ENCODE peak calls at places on chromosomes 5 and 9, in five cellular contexts. B is HepG2, P is GM12878, U is H1, S is NT2/D1. X is an unnamed sample.
A peak's percentile ranks its signal among the peaks of the same experiment; 100 is the strongest.

GRCh38 chr9:26928966-26929495 is 18.0 kb downstream of the PLAA start:
- DNase-seq in B (no peak), P (no peak), U (no peak), S (no peak), X (no peak)

GRCh38 chr9:110126986-110127864 is 80.7 kb downstream of the C9orf152 start:
- DNase-seq in B (peak; percentile 86), P (no peak), U (no peak), S (peak; percentile 69), X (no peak)

GRCh38 chr5:180222056-180222455 is 13.0 kb upstream of the RASGEF1C start:
- DNase-seq in B (no peak), P (no peak), U (no peak), S (no peak), X (no peak)

GRCh38 chr5:39714036-39714698 is 289.4 kb upstream of the DAB2 start:
- DNase-seq in B (peak; percentile 41), P (peak; percentile 3), U (no peak), S (peak; percentile 20), X (peak; percentile 15)

GRCh38 chr5:14660836-14661235 is 3.7 kb upstream of the OTULIN start:
- DNase-seq in B (no peak), P (no peak), U (no peak), S (no peak), X (no peak)

GRCh38 chr9:119736478-119737454 is 367.5 kb upstream of the BRINP1 start:
- DNase-seq in B (no peak), P (peak; percentile 38), U (no peak), S (no peak), X (no peak)

GRCh38 chr5:176789873-176790615 is 20.3 kb upstream of the UNC5A start:
- DNase-seq in B (no peak), P (no peak), U (no peak), S (no peak), X (no peak)

GRCh38 chr5:138789771-138790242 is 36.6 kb downstream of the CTNNA1 start:
- DNase-seq in B (peak; percentile 52), P (no peak), U (no peak), S (peak; percentile 11), X (peak; percentile 61)

GRCh38 chr5:79503794-79504495 is 10.0 kb downstream of the HOMER1 start:
- DNase-seq in B (no peak), P (no peak), U (no peak), S (no peak), X (no peak)

GRCh38 chr9:133477992-133478850 is 678 bp downstream of the SLC2A6 start:
- DNase-seq in B (peak; percentile 52), P (no peak), U (no peak), S (no peak), X (no peak)

GRCh38 chr5:33608476-33609026 is 167.8 kb downstream of the TARS1 start:
- DNase-seq in B (no peak), P (no peak), U (no peak), S (no peak), X (no peak)

GRCh38 chr5:9670371-9670770 is 40.2 kb upstream of the TAS2R1 start:
- DNase-seq in B (no peak), P (no peak), U (no peak), S (no peak), X (no peak)

GRCh38 chr5:147479431-147479830 is 30.4 kb downstream of the DPYSL3 start:
- DNase-seq in B (no peak), P (peak; percentile 31), U (no peak), S (no peak), X (no peak)

GRCh38 chr5:140131967-140132409 is 6.3 kb downstream of the IGIP start:
- DNase-seq in B (no peak), P (no peak), U (no peak), S (no peak), X (no peak)

GRCh38 chr9:121607434-121608248 is 43.8 kb upstream of the DAB2IP start:
- DNase-seq in B (peak; percentile 65), P (no peak), U (no peak), S (no peak), X (no peak)

GRCh38 chr5:169225830-169226356 is 75.0 kb downstream of the SLIT3 start:
- DNase-seq in B (no peak), P (no peak), U (no peak), S (no peak), X (no peak)

GRCh38 chr5:147391781-147392180 is 118.1 kb downstream of the DPYSL3 start:
- DNase-seq in B (peak; percentile 25), P (no peak), U (no peak), S (no peak), X (peak; percentile 46)

GRCh38 chr5:94810281-94810680 is 191.8 kb downstream of the SLF1 start:
- DNase-seq in B (no peak), P (no peak), U (no peak), S (no peak), X (no peak)

GRCh38 chr9:18493361-18494015 is 19.5 kb downstream of the ADAMTSL1 start:
- DNase-seq in B (no peak), P (no peak), U (no peak), S (no peak), X (no peak)

GRCh38 chr5:172144291-172144815 is 43.7 kb downstream of the STK10 start:
- DNase-seq in B (peak; percentile 67), P (no peak), U (no peak), S (no peak), X (no peak)

GRCh38 chr5:136656811-136657210 is 291.5 kb upstream of the TRPC7 start:
- DNase-seq in B (no peak), P (no peak), U (no peak), S (no peak), X (no peak)

GRCh38 chr5:60102961-60103683 is 209.6 kb upstream of the PDE4D start:
- DNase-seq in B (no peak), P (no peak), U (no peak), S (no peak), X (no peak)

GRCh38 chr5:169706758-169707450 is 69.8 kb downstream of the DOCK2 start:
- DNase-seq in B (no peak), P (no peak), U (no peak), S (no peak), X (no peak)

GRCh38 chr5:36611520-36612274 is 5.3 kb downstream of the SLC1A3 start:
- DNase-seq in B (no peak), P (no peak), U (no peak), S (no peak), X (no peak)

GRCh38 chr9:33082538-33083326 is 6.3 kb upstream of the SMU1 start:
- DNase-seq in B (no peak), P (no peak), U (no peak), S (no peak), X (no peak)

DNA sequence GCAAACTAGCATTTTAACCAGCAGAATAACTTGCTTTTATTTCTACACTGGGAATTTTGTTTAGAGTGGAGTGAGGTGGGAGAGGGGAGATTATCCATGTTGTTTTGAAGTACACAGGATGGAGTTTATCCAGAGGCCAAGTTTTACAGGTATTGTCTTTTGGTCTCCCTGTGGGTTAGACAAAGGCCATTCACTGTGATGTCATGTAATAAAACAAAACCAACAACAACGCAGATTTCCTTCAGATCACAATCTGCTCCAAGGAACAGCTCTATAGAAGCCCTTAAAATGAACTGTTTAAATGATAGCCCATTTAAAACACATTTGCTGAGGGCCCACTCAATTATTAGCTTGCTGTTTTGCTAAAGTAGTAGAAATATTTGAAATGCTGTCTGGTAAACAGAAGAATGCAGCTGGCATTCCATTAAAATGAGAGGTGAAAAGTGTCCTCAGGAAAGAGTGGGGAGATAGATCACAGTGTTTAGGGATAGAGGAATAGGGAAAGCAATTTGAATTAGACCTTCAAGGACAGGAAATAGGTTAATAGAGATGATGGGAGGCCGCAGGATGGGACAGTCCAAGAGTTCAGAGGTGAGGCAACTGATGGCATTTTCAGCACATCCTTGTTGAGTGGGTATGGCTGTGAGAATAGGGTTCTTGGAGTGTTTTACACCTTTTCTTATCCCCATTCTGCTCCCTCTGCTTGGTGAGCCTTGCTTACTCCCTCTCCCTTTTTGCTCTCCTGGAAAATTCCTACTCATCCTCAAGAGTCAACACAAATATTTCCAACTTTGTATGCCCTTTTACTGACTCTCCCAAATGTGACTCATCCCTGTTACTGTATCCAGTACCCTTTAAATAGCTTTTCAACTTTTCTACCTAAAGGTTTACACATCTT is 140.1 kb upstream of the NR3C1 start:
- DNase-seq in B (peak; percentile 57), P (no peak), U (no peak), S (no peak), X (no peak)
- TF ChIP-seq SUZ12 in B (no peak), P (no peak), U (no peak), S (no peak), X (no peak)

DNA sequence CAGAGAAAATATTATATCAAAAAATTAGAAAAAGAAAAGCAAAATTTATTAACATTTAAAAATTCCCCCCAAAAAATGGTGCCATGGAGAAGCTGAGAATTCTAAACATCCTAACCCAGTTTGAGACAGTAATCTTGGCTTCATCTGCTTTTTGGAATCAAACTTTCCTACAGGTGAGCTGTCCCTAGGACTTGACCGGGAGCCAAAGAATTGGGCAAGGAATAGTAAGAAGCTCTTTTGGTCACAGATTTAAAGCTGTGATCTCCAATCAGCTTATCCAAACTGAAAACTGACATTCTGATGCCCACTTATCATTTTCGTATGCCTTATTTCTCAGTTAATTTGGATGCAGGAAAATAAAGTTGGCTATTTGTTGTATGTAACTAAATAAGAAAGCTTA is 457.3 kb upstream of the DMAC1 start:
- DNase-seq in B (no peak), P (no peak), U (no peak), S (no peak), X (no peak)
- TF ChIP-seq SUZ12 in B (no peak), P (no peak), U (no peak), S (no peak), X (no peak)

GRCh38 chr5:150392680-150393079 is 20.0 kb downstream of the CD74 start:
- DNase-seq in B (no peak), P (no peak), U (no peak), S (no peak), X (no peak)

GRCh38 chr5:150395690-150395979 is 17.1 kb downstream of the CD74 start:
- DNase-seq in B (no peak), P (no peak), U (no peak), S (no peak), X (no peak)

GRCh38 chr5:150394912-150395689 is 17.6 kb downstream of the CD74 start:
- DNase-seq in B (no peak), P (no peak), U (no peak), S (no peak), X (no peak)

GRCh38 chr5:150396247-150396646 is 16.5 kb downstream of the CD74 start:
- DNase-seq in B (no peak), P (no peak), U (no peak), S (no peak), X (no peak)

DNA sequence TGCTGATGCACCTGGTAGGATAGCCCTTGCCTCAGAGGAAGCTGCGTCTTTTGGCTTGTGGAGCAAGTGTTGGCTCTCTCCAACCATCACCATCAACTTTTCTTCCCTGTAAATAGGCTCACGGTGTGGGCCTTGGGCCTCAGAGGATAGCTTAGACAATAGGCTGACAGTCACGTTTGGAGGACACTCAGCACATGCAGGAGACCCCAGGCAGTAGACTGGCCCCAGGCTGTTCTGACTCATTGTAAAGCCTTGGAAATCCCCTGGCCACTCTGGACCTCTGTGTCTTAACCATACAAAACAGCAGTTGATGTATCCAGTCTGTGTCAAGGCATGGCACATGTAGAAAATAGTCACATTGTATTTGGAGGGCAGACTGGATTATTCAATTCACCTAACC is 18.6 kb downstream of the CD74 start:
- DNase-seq in B (no peak), P (no peak), U (no peak), S (no peak), X (no peak)
- TF ChIP-seq SUZ12 in B (no peak), P (no peak), U (no peak), S (no peak), X (no peak)

DNA sequence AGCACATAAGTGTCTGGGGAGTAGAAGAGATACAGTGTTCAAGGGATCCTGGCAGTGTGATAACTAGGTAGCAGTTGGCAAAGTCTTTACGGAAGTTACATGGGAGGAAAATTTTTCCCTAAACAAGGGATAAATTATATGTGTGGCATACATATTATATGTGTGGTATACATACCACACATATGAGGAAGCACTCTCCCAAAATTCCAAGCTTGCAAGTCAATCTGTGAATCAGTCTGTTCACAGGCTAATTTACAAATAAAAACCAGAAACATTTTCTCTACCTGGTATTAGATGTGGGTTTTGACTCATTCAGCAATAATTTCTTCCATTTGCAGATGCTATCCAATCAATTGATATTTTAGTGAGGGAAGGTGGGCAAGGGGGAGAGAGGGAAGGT is 110.0 kb downstream of the ISOC1 start:
- DNase-seq in B (no peak), P (no peak), U (no peak), S (no peak), X (no peak)
- TF ChIP-seq SUZ12 in B (no peak), P (no peak), U (no peak), S (no peak), X (no peak)